ENCODE peak calls at places on chromosomes 4 and X, in four cellular contexts. O is K562, J is SK-N-SH, C is HepG2. Q is an unnamed sample.

GRCh38 chrX:129690435-129690834 is 35.7 kb upstream of the APLN start:
- DNase-seq in J (no peak), O (no peak), C (no peak), Q (no peak)

GRCh38 chrX:66676413-66676812 is 37.5 kb upstream of the EDA2R start:
- DNase-seq in C (no peak), J (no peak), O (no peak), Q (no peak)

GRCh38 chr4:2266821-2267220 is 4.9 kb upstream of the MXD4 start:
- DNase-seq in O (no peak), J (no peak), C (no peak), Q (no peak)

GRCh38 chrX:132743086-132743485 is 215.3 kb downstream of the HS6ST2 start:
- DNase-seq in C (no peak), O (no peak), J (no peak), Q (no peak)

GRCh38 chr4:101356928-101357327 is 9.6 kb upstream of the PPP3CA start:
- DNase-seq in O (no peak), C (peak), J (peak), Q (no peak)

GRCh38 chr4:176642472-176642871 is 150.2 kb downstream of the VEGFC start:
- DNase-seq in O (no peak), C (no peak), J (no peak), Q (peak)

GRCh38 chr4:8297141-8297601 is 27.6 kb downstream of the HTRA3 start:
- DNase-seq in O (no peak), C (no peak), J (no peak), Q (peak)

GRCh38 chrX:40154229-40154852 is 56.6 kb upstream of the BCOR start:
- DNase-seq in C (peak), O (peak), J (peak), Q (peak)

GRCh38 chr4:106287353-106287969 is 28.5 kb downstream of the TBCK start:
- DNase-seq in C (peak), O (no peak), J (no peak), Q (no peak)

GRCh38 chrX:37834937-37835336 is 12.4 kb downstream of the DYNLT3 start:
- DNase-seq in C (no peak), J (no peak), O (no peak), Q (no peak)

GRCh38 chrX:71143508-71143907 is 1.1 kb upstream of the NLGN3 start:
- DNase-seq in C (no peak), J (no peak), O (no peak), Q (no peak)

GRCh38 chr4:24686866-24687672 is 102.7 kb upstream of the DHX15 start:
- DNase-seq in C (peak), J (peak), O (peak), Q (peak)

GRCh38 chr4:90958256-90958895 is 831.2 kb downstream of the CCSER1 start:
- DNase-seq in J (no peak), C (no peak), O (no peak), Q (no peak)

GRCh38 chrX:80812176-80812575 is 2.5 kb upstream of the BRWD3 start:
- DNase-seq in C (peak), O (no peak), J (peak), Q (peak)

GRCh38 chr4:130808492-130808891 is 1712.5 kb downstream of the C4orf33 start:
- DNase-seq in O (no peak), J (peak), C (peak), Q (no peak)

GRCh38 chrX:153875391-153876111 is 10.4 kb downstream of the L1CAM start:
- DNase-seq in C (no peak), J (peak), O (peak), Q (peak)

GRCh38 chrX:367866-368265 is 18.8 kb downstream of the PPP2R3B start:
- DNase-seq in J (no peak), O (no peak), C (no peak), Q (no peak)

GRCh38 chrX:56232221-56233082 is at the start of gene KLF8:
- DNase-seq in J (no peak), O (peak), C (no peak), Q (peak)

GRCh38 chr4:56468097-56468422 is 643 bp downstream of the SRP72 start:
- DNase-seq in O (peak), J (peak), C (peak), Q (peak)

GRCh38 chr4:55791666-55792065 is 27.9 kb upstream of the EXOC1L start:
- DNase-seq in O (no peak), C (no peak), J (no peak), Q (no peak)

GRCh38 chr4:189507060-189507459 is 433.6 kb upstream of the FRG1 start:
- DNase-seq in C (no peak), O (no peak), J (no peak), Q (no peak)

GRCh38 chr4:6122496-6122895 is 77.9 kb downstream of the JAKMIP1 start:
- DNase-seq in C (no peak), O (no peak), J (peak), Q (no peak)

GRCh38 chrX:2561461-2561860 is 60.7 kb upstream of the DHRSX start:
- DNase-seq in C (no peak), J (no peak), O (no peak), Q (no peak)

GRCh38 chr4:113278324-113278934 is 229.0 kb downstream of the ANK2 start:
- DNase-seq in O (peak), C (peak), J (peak), Q (peak)

GRCh38 chr4:142383800-142384470 is 462.2 kb downstream of the INPP4B start:
- DNase-seq in C (no peak), J (no peak), O (no peak), Q (no peak)

GRCh38 chrX:153744210-153745066 is 19.6 kb upstream of the PLXNB3 start:
- DNase-seq in C (no peak), J (peak), O (no peak), Q (peak)

GRCh38 chrX:53445977-53446376 is 11.8 kb upstream of the HSD17B10 start:
- DNase-seq in J (peak), C (peak), O (peak), Q (peak)
- TF ChIP-seq FOXJ3 in J (no peak), C (no peak), O (no peak), Q (no peak)

GRCh38 chr4:22720091-22720490 is 27.4 kb downstream of the GBA3 start:
- DNase-seq in C (no peak), J (no peak), O (no peak), Q (no peak)
- TF ChIP-seq FOXJ3 in C (no peak), J (no peak), O (no peak), Q (no peak)

GRCh38 chrX:18872621-18873020 is 111.3 kb downstream of the PHKA2 start:
- DNase-seq in C (no peak), O (no peak), J (no peak), Q (no peak)
- TF ChIP-seq FOXJ3 in C (no peak), O (no peak), J (no peak), Q (no peak)

DNA sequence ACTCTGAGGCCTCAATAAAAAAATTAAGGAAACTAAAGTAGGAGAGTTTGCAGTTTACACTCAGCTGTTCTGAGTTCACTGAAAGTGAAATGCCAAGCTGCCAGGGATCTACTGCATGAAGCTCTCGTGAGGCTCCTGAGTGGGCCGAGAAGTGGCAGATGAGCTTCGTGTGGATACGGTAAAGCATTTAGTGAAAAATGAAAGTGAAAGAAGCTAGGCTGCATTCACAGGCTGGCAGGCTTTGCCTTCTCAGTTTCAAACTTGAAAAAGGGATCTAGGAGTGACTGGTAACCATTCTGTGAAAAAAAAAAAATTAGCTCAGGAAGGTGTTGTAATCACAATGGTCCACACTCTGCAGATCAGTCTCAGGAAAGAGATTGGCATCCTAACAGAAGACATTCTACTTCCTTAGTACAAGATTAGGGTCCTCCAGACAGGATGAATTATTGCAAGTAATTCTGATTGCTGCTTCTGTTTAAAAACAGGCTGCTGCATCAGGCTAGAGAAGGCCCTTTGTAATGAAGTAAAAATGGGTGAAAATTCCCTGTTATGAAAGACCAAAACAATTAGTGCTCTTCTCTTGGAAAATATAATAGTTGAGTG is 679.9 kb downstream of the RPA4 start:
- DNase-seq in O (no peak), C (peak), J (no peak), Q (no peak)
- TF ChIP-seq FOXJ3 in O (no peak), C (no peak), J (no peak), Q (no peak)